ENCODE peak calls at places on chromosomes 6 and 20, in eight cellular contexts. I is naive thymus-derived CD4-positive, alpha-beta T cell; V is AG09309; E is psoas muscle; N is fibroblast of mammary gland; O is aorta; C is IMR-90; S is mesendoderm. H is an unnamed sample.

GRCh38 chr6:88301888-88302768 is 136.0 kb upstream of the CNR1 start:
- DNase-seq in I (no peak), V (no peak), E (no peak), N (peak), O (no peak), C (no peak), S (peak), H (no peak)

GRCh38 chr20:47585087-47585747 is 83.5 kb downstream of the NCOA3 start:
- DNase-seq in I (no peak), V (no peak), E (peak), N (peak), O (peak), C (no peak), S (no peak), H (no peak)

GRCh38 chr6:53761036-53761435 is 33.8 kb upstream of the LRRC1 start:
- DNase-seq in I (no peak), V (no peak), E (no peak), N (no peak), O (no peak), C (peak), S (no peak), H (no peak)

GRCh38 chr6:84774174-84775158 is 10.1 kb upstream of the TBX18 start:
- DNase-seq in I (no peak), V (no peak), E (peak), N (peak), O (peak), C (no peak), S (peak), H (no peak)

GRCh38 chr6:10891960-10892359 is 5.1 kb downstream of the SYCP2L start:
- DNase-seq in I (no peak), V (no peak), E (no peak), N (no peak), O (no peak), C (no peak), S (no peak), H (no peak)

GRCh38 chr6:384898-385297 is 6.7 kb upstream of the IRF4 start:
- DNase-seq in I (no peak), V (no peak), E (no peak), N (no peak), O (no peak), C (no peak), S (no peak), H (no peak)

GRCh38 chr6:27205375-27206278 is 41.9 kb upstream of the PRSS16 start:
- DNase-seq in I (no peak), V (no peak), E (no peak), N (peak), O (no peak), C (peak), S (peak), H (no peak)

GRCh38 chr6:27156874-27157460 is 90.5 kb upstream of the PRSS16 start:
- DNase-seq in I (no peak), V (no peak), E (no peak), N (no peak), O (no peak), C (no peak), S (no peak), H (no peak)

GRCh38 chr6:142377112-142377848 is 75.5 kb downstream of the ADGRG6 start:
- DNase-seq in I (no peak), V (no peak), E (no peak), N (no peak), O (no peak), C (peak), S (peak), H (no peak)

GRCh38 chr20:58127731-58128130 is 100.7 kb downstream of the ANKRD60 start:
- DNase-seq in I (no peak), V (peak), E (no peak), N (peak), O (no peak), C (peak), S (no peak), H (no peak)

GRCh38 chr6:129493396-129493902 is 216.5 kb downstream of the ARHGAP18 start:
- DNase-seq in I (no peak), V (no peak), E (no peak), N (peak), O (no peak), C (peak), S (no peak), H (no peak)

GRCh38 chr20:52004720-52005119 is 186.9 kb downstream of the ZFP64 start:
- DNase-seq in I (no peak), V (peak), E (no peak), N (peak), O (no peak), C (peak), S (no peak), H (peak)

GRCh38 chr6:83827050-83827449 is 26.1 kb upstream of the RIPPLY2 start:
- DNase-seq in I (no peak), V (no peak), E (no peak), N (no peak), O (no peak), C (no peak), S (no peak), H (no peak)

GRCh38 chr6:139846538-139847321 is 472.3 kb upstream of the CITED2 start:
- DNase-seq in I (no peak), V (no peak), E (no peak), N (no peak), O (peak), C (no peak), S (peak), H (no peak)

GRCh38 chr20:33863440-33864323 is 52.5 kb downstream of the CHMP4B start:
- DNase-seq in I (no peak), V (no peak), E (no peak), N (no peak), O (no peak), C (no peak), S (no peak), H (no peak)

GRCh38 chr6:46749731-46750130 is 3.0 kb downstream of the ANKRD66 start:
- DNase-seq in I (no peak), V (no peak), E (no peak), N (no peak), O (no peak), C (no peak), S (peak), H (no peak)

GRCh38 chr6:17098538-17098937 is 3.3 kb upstream of the STMND1 start:
- DNase-seq in I (no peak), V (no peak), E (no peak), N (peak), O (no peak), C (peak), S (peak), H (no peak)

GRCh38 chr20:62351469-62352401 is 15.4 kb downstream of the LAMA5 start:
- DNase-seq in I (no peak), V (no peak), E (peak), N (no peak), O (peak), C (no peak), S (no peak), H (no peak)

GRCh38 chr6:169938262-169938701 is 186.9 kb downstream of the ERMARD start:
- DNase-seq in I (no peak), V (no peak), E (no peak), N (no peak), O (no peak), C (no peak), S (no peak), H (no peak)

GRCh38 chr6:7108964-7109836 is 1.4 kb downstream of the RREB1 start:
- DNase-seq in I (peak), V (peak), E (peak), N (peak), O (peak), C (peak), S (peak), H (no peak)

GRCh38 chr6:42140051-42140450 is 2.4 kb downstream of the C6orf132 start:
- DNase-seq in I (no peak), V (no peak), E (peak), N (no peak), O (peak), C (no peak), S (no peak), H (no peak)

GRCh38 chr6:46491789-46492547 is 719 bp upstream of the RCAN2 start:
- DNase-seq in I (no peak), V (no peak), E (peak), N (peak), O (peak), C (peak), S (peak), H (no peak)

GRCh38 chr6:257031-257725 is 35.1 kb upstream of the DUSP22 start:
- DNase-seq in I (no peak), V (no peak), E (no peak), N (peak), O (no peak), C (peak), S (no peak), H (peak)

GRCh38 chr6:17892097-17892686 is 95.2 kb downstream of the KIF13A start:
- DNase-seq in I (no peak), V (no peak), E (no peak), N (no peak), O (no peak), C (no peak), S (peak), H (no peak)

GRCh38 chr20:51788822-51789221 is 13.5 kb downstream of the SALL4 start:
- DNase-seq in I (no peak), V (no peak), E (no peak), N (no peak), O (no peak), C (no peak), S (no peak), H (no peak)

GRCh38 chr6:154758125-154758524 is 24.9 kb downstream of the SCAF8 start:
- DNase-seq in I (no peak), V (no peak), E (no peak), N (no peak), O (no peak), C (no peak), S (no peak), H (no peak)

GRCh38 chr6:139722540-139722939 is 348.1 kb upstream of the CITED2 start:
- DNase-seq in I (no peak), V (no peak), E (no peak), N (no peak), O (no peak), C (peak), S (no peak), H (no peak)

GRCh38 chr20:60138263-60139127 is 180.3 kb downstream of the CDH26 start:
- DNase-seq in I (peak), V (peak), E (peak), N (no peak), O (peak), C (peak), S (no peak), H (no peak)

GRCh38 chr20:46520976-46521579 is 7.7 kb upstream of the ZNF334 start:
- DNase-seq in I (no peak), V (peak), E (peak), N (peak), O (peak), C (peak), S (peak), H (peak)

GRCh38 chr6:143536461-143536865 is 24.9 kb upstream of the FUCA2 start:
- DNase-seq in I (peak), V (no peak), E (peak), N (peak), O (peak), C (peak), S (peak), H (no peak)

GRCh38 chr6:155883741-155884140 is 428.1 kb upstream of the NOX3 start:
- DNase-seq in I (no peak), V (no peak), E (no peak), N (peak), O (no peak), C (peak), S (no peak), H (no peak)

GRCh38 chr20:32780749-32781402 is 18.7 kb downstream of the DNMT3B start:
- DNase-seq in I (no peak), V (no peak), E (no peak), N (no peak), O (no peak), C (no peak), S (peak), H (no peak)

GRCh38 chr6:41191569-41191968 is 9.4 kb downstream of the TREML2 start:
- DNase-seq in I (no peak), V (no peak), E (no peak), N (peak), O (peak), C (no peak), S (peak), H (no peak)

GRCh38 chr6:13141392-13141791 is 186.9 kb downstream of the TBC1D7 start:
- DNase-seq in I (no peak), V (no peak), E (no peak), N (no peak), O (no peak), C (no peak), S (no peak), H (no peak)

GRCh38 chr20:53163486-53163885 is 191.3 kb downstream of the TSHZ2 start:
- DNase-seq in I (no peak), V (peak), E (peak), N (peak), O (no peak), C (peak), S (no peak), H (peak)

GRCh38 chr20:59588236-59588855 is 16.0 kb upstream of the PHACTR3 start:
- DNase-seq in I (no peak), V (no peak), E (no peak), N (no peak), O (no peak), C (no peak), S (no peak), H (no peak)

DNA sequence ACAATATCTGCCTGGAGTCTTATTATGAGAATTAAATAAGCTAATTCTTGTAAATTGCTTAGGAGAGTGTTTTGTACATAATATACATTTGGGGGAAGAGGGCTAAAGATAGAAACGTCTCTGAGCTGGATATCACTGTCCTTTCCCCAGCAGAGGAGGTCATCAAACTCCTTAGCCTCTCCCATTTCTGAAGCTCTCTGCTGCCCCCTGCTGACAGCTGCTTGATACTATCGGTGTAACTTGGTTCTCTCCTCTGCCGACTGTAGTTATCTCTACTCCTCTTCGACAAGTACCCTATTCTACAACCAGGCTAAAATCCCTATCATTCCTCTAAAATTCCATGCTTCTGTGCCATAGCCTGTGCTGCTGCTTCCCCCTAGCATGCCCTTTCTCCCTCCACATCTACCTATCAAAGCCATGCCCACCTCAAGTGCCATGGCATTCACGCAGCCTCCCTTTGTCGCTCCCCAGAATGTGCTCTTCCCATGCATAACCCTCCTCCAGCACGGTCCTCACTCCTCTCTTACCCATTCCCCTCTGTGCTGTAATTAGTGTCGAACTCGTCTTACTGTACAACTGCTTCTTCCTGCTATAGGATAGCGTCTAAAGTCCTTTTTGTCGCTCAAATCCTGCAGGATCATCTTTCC is 101.2 kb downstream of the EPM2A start:
- DNase-seq in I (peak), V (peak), E (peak), N (peak), O (peak), C (peak), S (peak), H (peak)
- H3K4me3 ChIP-seq in I (no peak), V (no peak), E (no peak), N (no peak), O (no peak), C (no peak), S (no peak), H (no peak)

DNA sequence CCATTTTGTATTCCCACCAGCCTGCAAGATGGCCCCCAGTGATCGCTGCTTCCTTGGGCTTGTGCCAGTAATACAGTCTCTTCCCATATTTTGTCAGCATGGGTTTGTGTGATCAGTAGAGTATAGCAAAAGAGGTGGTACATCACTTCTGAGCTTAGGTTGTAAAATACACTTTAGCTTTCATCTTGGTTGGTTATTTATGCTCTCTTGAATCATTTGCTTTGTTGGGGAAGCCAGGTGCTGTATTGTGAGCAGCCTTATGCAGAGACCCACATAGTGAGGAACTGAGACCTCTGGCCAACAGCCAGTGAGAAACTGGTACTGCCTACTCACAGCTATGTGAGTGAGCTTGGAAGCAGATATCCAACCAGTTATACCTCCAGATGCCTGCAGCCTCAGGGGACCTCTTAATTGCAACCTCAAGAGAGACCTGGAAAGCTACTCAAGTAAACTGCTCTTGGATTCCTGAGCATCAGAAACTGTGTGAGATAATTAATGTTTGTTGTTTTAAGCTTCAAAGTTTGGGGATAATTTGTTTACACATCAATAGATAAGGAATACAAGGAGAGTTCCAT is 229.3 kb downstream of the FARS2 start:
- DNase-seq in I (no peak), V (no peak), E (no peak), N (no peak), O (no peak), C (no peak), S (no peak), H (no peak)
- H3K4me3 ChIP-seq in I (no peak), V (no peak), E (no peak), N (no peak), O (no peak), C (no peak), S (no peak), H (no peak)

DNA sequence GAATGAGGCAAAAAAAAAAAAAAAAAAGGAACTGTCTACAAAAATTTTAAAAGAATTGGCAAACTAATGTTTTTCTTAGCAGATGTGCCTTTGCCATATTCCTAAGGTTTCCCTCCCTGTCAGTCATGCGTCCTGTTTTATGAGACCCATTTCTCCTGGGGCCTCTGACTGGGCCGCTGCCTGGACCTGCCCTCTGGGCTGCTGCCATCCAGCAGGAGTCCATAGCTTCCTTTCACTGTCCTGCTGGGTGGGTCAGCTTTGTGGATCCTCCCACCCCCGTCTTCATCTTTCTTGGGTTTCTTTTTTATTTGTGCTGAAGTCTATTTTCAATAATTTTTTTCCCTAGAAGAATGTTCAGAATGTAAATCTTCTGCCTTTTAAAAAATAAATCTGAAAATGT is 110.8 kb upstream of the SCP2D1 start:
- DNase-seq in I (no peak), V (no peak), E (peak), N (peak), O (peak), C (no peak), S (no peak), H (no peak)
- H3K4me3 ChIP-seq in I (no peak), V (no peak), E (no peak), N (no peak), O (no peak), C (no peak), S (no peak), H (no peak)

GRCh38 chr20:36541227-36542018 is at the start of gene MYL9:
- DNase-seq in I (no peak), V (no peak), E (peak), N (peak), O (peak), C (peak), S (peak), H (peak)

GRCh38 chr20:36542019-36542488 is 735 bp downstream of the MYL9 start:
- DNase-seq in I (no peak), V (no peak), E (peak), N (peak), O (peak), C (peak), S (peak), H (peak)

GRCh38 chr20:36542516-36543186 is 1.3 kb downstream of the MYL9 start:
- DNase-seq in I (no peak), V (no peak), E (no peak), N (no peak), O (no peak), C (no peak), S (no peak), H (no peak)

GRCh38 chr20:36538026-36538764 is 3.1 kb upstream of the MYL9 start:
- DNase-seq in I (no peak), V (no peak), E (no peak), N (peak), O (no peak), C (peak), S (no peak), H (peak)

GRCh38 chr20:36540551-36541211 is 638 bp upstream of the MYL9 start:
- DNase-seq in I (no peak), V (no peak), E (no peak), N (no peak), O (no peak), C (no peak), S (peak), H (peak)
- H3K4me3 ChIP-seq in I (no peak), V (peak), E (peak), N (peak), O (peak), C (peak), S (peak), H (peak)

GRCh38 chr6:37265031-37265430 is 7.1 kb upstream of the TMEM217 start:
- DNase-seq in I (no peak), V (no peak), E (no peak), N (no peak), O (no peak), C (no peak), S (no peak), H (no peak)
- H3K4me3 ChIP-seq in I (no peak), V (no peak), E (no peak), N (no peak), O (no peak), C (no peak), S (no peak), H (no peak)